ENCODE peak calls at places on chromosomes 1 and 21, in nine cellular contexts. T is psoas muscle; J is T-helper 17 cell; O is fibroblast of lung; S is neural progenitor cell; R is GM12878; F is CD8-positive, alpha-beta memory T cell; K is prostate gland; Y is lung. B is an unnamed sample.

GRCh38 chr1:239914827-239915231 is 176.9 kb upstream of the FMN2 start:
- DNase-seq in T (no peak), J (no peak), O (peak; percentile 91), S (no peak), R (no peak), F (no peak), K (no peak), Y (no peak), B (peak; percentile 72)

GRCh38 chr21:26795866-26796329 is 49.3 kb downstream of the ADAMTS1 start:
- DNase-seq in T (no peak), J (no peak), O (peak; percentile 87), S (peak; percentile 14), R (no peak), F (no peak), K (peak; percentile 14), Y (no peak), B (peak; percentile 34)

GRCh38 chr1:212098771-212099170 is 63.2 kb downstream of the DTL start:
- DNase-seq in T (no peak), J (no peak), O (no peak), S (no peak), R (no peak), F (no peak), K (no peak), Y (no peak), B (no peak)

GRCh38 chr21:28454978-28455600 is 537.6 kb downstream of the LTN1 start:
- DNase-seq in T (no peak), J (no peak), O (peak; percentile 61), S (no peak), R (no peak), F (no peak), K (no peak), Y (no peak), B (peak; percentile 67)

GRCh38 chr1:26404641-26405040 is 6.0 kb upstream of the LIN28A start:
- DNase-seq in T (no peak), J (no peak), O (peak; percentile 23), S (no peak), R (no peak), F (no peak), K (no peak), Y (no peak), B (no peak)

GRCh38 chr1:110190282-110190929 is 19.7 kb upstream of the KCNC4 start:
- DNase-seq in T (no peak), J (no peak), O (no peak), S (no peak), R (no peak), F (no peak), K (no peak), Y (no peak), B (peak; percentile 38)

GRCh38 chr1:162215902-162216301 is 146.4 kb downstream of the NOS1AP start:
- DNase-seq in T (no peak), J (no peak), O (peak; percentile 52), S (peak; percentile 41), R (no peak), F (no peak), K (no peak), Y (no peak), B (no peak)

GRCh38 chr21:43196789-43197188 is 28.0 kb downstream of the CRYAA start:
- DNase-seq in T (no peak), J (no peak), O (no peak), S (peak; percentile 26), R (no peak), F (no peak), K (peak; percentile 93), Y (no peak), B (no peak)

GRCh38 chr1:54585181-54586066 is 37.4 kb downstream of the ACOT11 start:
- DNase-seq in T (peak; percentile 50), J (no peak), O (peak; percentile 7), S (no peak), R (no peak), F (no peak), K (no peak), Y (no peak), B (peak; percentile 15)

GRCh38 chr1:34865573-34865972 is 6.0 kb upstream of the SMIM12 start:
- DNase-seq in T (no peak), J (no peak), O (no peak), S (no peak), R (no peak), F (no peak), K (no peak), Y (no peak), B (no peak)

GRCh38 chr21:35652872-35653271 is 407.5 kb downstream of the SETD4 start:
- DNase-seq in T (no peak), J (no peak), O (no peak), S (no peak), R (no peak), F (no peak), K (no peak), Y (no peak), B (no peak)

GRCh38 chr1:10508511-10508951 is 33.8 kb downstream of the PEX14 start:
- DNase-seq in T (no peak), J (no peak), O (peak; percentile 63), S (peak; percentile 69), R (no peak), F (no peak), K (no peak), Y (no peak), B (peak; percentile 48)

GRCh38 chr1:227635596-227635995 is 72.2 kb downstream of the ZNF678 start:
- DNase-seq in T (no peak), J (no peak), O (no peak), S (no peak), R (no peak), F (no peak), K (no peak), Y (no peak), B (no peak)
- H3K9me3 ChIP-seq in T (peaks cover 50% of the 10 kb centered on the region), J (peaks cover 9% of the 10 kb centered on the region), O (no peaks in the 10 kb centered on the region), S (peaks cover 8% of the 10 kb centered on the region), R (peaks cover 26% of the 10 kb centered on the region), F (peaks cover 30% of the 10 kb centered on the region), K (no peaks in the 10 kb centered on the region), Y (peaks cover 72% of the 10 kb centered on the region), B (peaks cover 37% of the 10 kb centered on the region)

DNA sequence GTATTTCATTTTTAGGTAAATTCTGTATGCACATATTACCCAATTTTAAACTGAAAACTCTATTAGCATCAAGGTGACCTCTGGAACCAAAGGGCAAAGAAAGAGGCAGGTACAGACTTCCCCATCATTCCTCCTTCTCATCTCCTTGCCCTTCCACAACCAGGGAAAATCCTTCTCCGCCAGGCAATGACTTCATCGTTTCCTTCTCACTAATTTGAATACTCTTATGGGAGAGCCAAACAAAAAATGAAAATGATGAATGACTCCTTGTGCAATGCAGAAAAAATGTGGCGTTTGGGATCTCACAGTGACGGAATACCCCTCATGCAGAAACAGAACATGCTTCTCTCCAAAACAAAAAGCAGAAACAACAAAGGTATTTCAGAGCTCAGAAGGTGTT is 83.7 kb downstream of the HLCS start:
- DNase-seq in T (no peak), J (no peak), O (peak; percentile 76), S (no peak), R (no peak), F (no peak), K (no peak), Y (no peak), B (no peak)
- H3K9me3 ChIP-seq in T (no peaks in the 10 kb centered on the region), J (no peaks in the 10 kb centered on the region), O (no peaks in the 10 kb centered on the region), S (peaks cover 8% of the 10 kb centered on the region), R (no peaks in the 10 kb centered on the region), F (peaks cover 7% of the 10 kb centered on the region), K (no peaks in the 10 kb centered on the region), Y (peaks cover 5% of the 10 kb centered on the region), B (peaks cover 15% of the 10 kb centered on the region)

GRCh38 chr1:182366596-182366995 is 25.0 kb downstream of the GLUL start:
- DNase-seq in T (no peak), J (no peak), O (no peak), S (no peak), R (no peak), F (no peak), K (no peak), Y (no peak), B (peak; percentile 23)

GRCh38 chr1:182370532-182370931 is 21.1 kb downstream of the GLUL start:
- DNase-seq in T (no peak), J (no peak), O (no peak), S (no peak), R (no peak), F (no peak), K (no peak), Y (no peak), B (no peak)

GRCh38 chr1:182368903-182369302 is 22.7 kb downstream of the GLUL start:
- DNase-seq in T (no peak), J (no peak), O (no peak), S (no peak), R (no peak), F (no peak), K (no peak), Y (no peak), B (no peak)

GRCh38 chr1:182367928-182368327 is 23.7 kb downstream of the GLUL start:
- DNase-seq in T (no peak), J (no peak), O (no peak), S (no peak), R (no peak), F (no peak), K (no peak), Y (no peak), B (no peak)

DNA sequence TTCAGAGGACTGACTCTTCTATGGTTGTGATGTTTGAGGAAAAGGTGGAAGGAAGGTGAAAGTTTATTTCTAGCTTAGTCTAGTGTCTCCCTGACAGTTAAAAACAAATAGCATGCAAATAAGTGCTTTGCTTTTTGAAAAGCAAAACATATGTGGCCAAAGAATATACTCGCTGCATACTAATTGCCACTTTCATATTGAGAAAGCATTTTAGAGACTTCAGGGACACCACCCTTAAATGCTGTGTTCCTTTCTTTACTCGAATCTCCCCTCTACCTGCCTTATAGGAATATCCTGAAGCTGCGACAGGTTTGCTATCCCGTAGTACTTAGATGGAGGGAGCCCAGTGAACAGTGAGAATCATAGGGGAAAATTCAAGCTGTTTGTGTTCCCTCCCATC is 23.2 kb downstream of the GLUL start:
- DNase-seq in T (no peak), J (no peak), O (no peak), S (no peak), R (no peak), F (no peak), K (no peak), Y (no peak), B (no peak)
- H3K9me3 ChIP-seq in T (no peaks in the 10 kb centered on the region), J (no peaks in the 10 kb centered on the region), O (no peaks in the 10 kb centered on the region), S (no peaks in the 10 kb centered on the region), R (no peaks in the 10 kb centered on the region), F (no peaks in the 10 kb centered on the region), K (no peaks in the 10 kb centered on the region), Y (no peaks in the 10 kb centered on the region), B (no peaks in the 10 kb centered on the region)

GRCh38 chr1:18752409-18752808 is 107.1 kb downstream of the TAS1R2 start:
- DNase-seq in T (no peak), J (no peak), O (no peak), S (no peak), R (no peak), F (no peak), K (no peak), Y (no peak), B (no peak)

GRCh38 chr1:18749569-18749968 is 109.9 kb downstream of the TAS1R2 start:
- DNase-seq in T (no peak), J (no peak), O (no peak), S (no peak), R (no peak), F (no peak), K (no peak), Y (no peak), B (no peak)

GRCh38 chr1:18748435-18748834 is 111.0 kb downstream of the TAS1R2 start:
- DNase-seq in T (no peak), J (no peak), O (no peak), S (no peak), R (no peak), F (no peak), K (no peak), Y (no peak), B (no peak)

GRCh38 chr1:18750600-18750999 is 108.9 kb downstream of the TAS1R2 start:
- DNase-seq in T (no peak), J (no peak), O (no peak), S (no peak), R (no peak), F (no peak), K (no peak), Y (no peak), B (no peak)

GRCh38 chr1:18751425-18751824 is 108.0 kb downstream of the TAS1R2 start:
- DNase-seq in T (no peak), J (no peak), O (no peak), S (no peak), R (no peak), F (no peak), K (no peak), Y (no peak), B (no peak)
- H3K9me3 ChIP-seq in T (peaks cover 5% of the 10 kb centered on the region), J (no peaks in the 10 kb centered on the region), O (no peaks in the 10 kb centered on the region), S (peaks cover 5% of the 10 kb centered on the region), R (no peaks in the 10 kb centered on the region), F (no peaks in the 10 kb centered on the region), K (no peaks in the 10 kb centered on the region), Y (peaks cover 13% of the 10 kb centered on the region), B (peaks cover 4% of the 10 kb centered on the region)